ENCODE peak calls at places on chromosomes 3 and 15, in seven cellular contexts. G is HL-60, Y is suprapubic skin, A is stomach, K is transverse colon, X is endothelial cell of umbilical vein, E is K562. Z is an unnamed sample.

GRCh38 chr3:72161870-72162617 is 377.1 kb upstream of the PROK2 start:
- DNase-seq in Y (no peak), E (no peak), X (peak), A (no peak), G (no peak), K (peak), Z (no peak)

GRCh38 chr3:167644611-167645010 is 9.1 kb downstream of the WDR49 start:
- DNase-seq in G (no peak), Y (no peak), K (no peak), X (no peak), E (no peak), A (no peak), Z (no peak)

GRCh38 chr3:126288314-126288713 is 68.9 kb downstream of the KLF15 start:
- DNase-seq in A (peak), E (no peak), K (peak), Y (no peak), G (no peak), X (no peak), Z (no peak)

GRCh38 chr3:46208167-46208704 is at the start of gene CCR1:
- DNase-seq in G (peak), X (no peak), Y (no peak), K (peak), A (no peak), E (peak), Z (peak)

GRCh38 chr15:48185527-48185926 is 5.9 kb upstream of the CTXN2 start:
- DNase-seq in X (no peak), A (no peak), G (no peak), K (no peak), Y (no peak), E (no peak), Z (no peak)

GRCh38 chr3:40292637-40293036 is 16.9 kb upstream of the EIF1B start:
- DNase-seq in E (peak), G (no peak), Y (no peak), X (no peak), K (no peak), A (no peak), Z (no peak)

GRCh38 chr3:140363801-140364200 is 314.1 kb upstream of the TRIM42 start:
- DNase-seq in A (peak), E (peak), X (peak), Y (no peak), G (no peak), K (no peak), Z (no peak)

GRCh38 chr3:112090899-112091586 is 4.9 kb downstream of the C3orf52 start:
- DNase-seq in Y (no peak), A (peak), K (peak), G (no peak), X (no peak), E (no peak), Z (no peak)

GRCh38 chr3:133570139-133570936 is 3.1 kb upstream of the CDV3 start:
- DNase-seq in E (no peak), G (no peak), A (peak), Y (no peak), X (peak), K (no peak), Z (no peak)

GRCh38 chr15:29034151-29034550 is 148.4 kb downstream of the APBA2 start:
- DNase-seq in X (no peak), A (no peak), G (no peak), E (no peak), K (no peak), Y (no peak), Z (no peak)

GRCh38 chr15:79849789-79850188 is 47.0 kb downstream of the MTHFS start:
- DNase-seq in E (peak), K (no peak), Y (no peak), G (no peak), A (peak), X (peak), Z (no peak)

GRCh38 chr3:72818092-72818721 is 30.0 kb downstream of the SHQ1 start:
- DNase-seq in K (no peak), X (peak), G (no peak), Y (no peak), A (no peak), E (peak), Z (no peak)

GRCh38 chr3:150083653-150084037 is 113.0 kb upstream of the PFN2 start:
- DNase-seq in Y (no peak), X (no peak), E (no peak), A (no peak), K (peak), G (no peak), Z (no peak)

GRCh38 chr15:68271854-68272471 is 5.6 kb upstream of the FEM1B start:
- DNase-seq in K (no peak), A (no peak), E (no peak), Y (no peak), G (no peak), X (no peak), Z (no peak)

GRCh38 chr15:65033659-65034269 is 4.3 kb upstream of the MTFMT start:
- DNase-seq in Y (no peak), E (peak), X (peak), A (no peak), G (no peak), K (peak), Z (no peak)

GRCh38 chr15:31326729-31327673 is at the start of gene KLF13:
- DNase-seq in A (peak), K (peak), Y (no peak), X (no peak), G (no peak), E (peak), Z (peak)

GRCh38 chr15:61530769-61531168 is 301.7 kb upstream of the RORA start:
- DNase-seq in G (no peak), X (peak), A (no peak), E (peak), K (no peak), Y (no peak), Z (no peak)

GRCh38 chr3:58093573-58094195 is 85.5 kb downstream of the FLNB start:
- DNase-seq in Y (no peak), G (no peak), E (peak), A (no peak), K (no peak), X (peak), Z (no peak)

GRCh38 chr3:112640864-112641751 is at the start of gene CCDC80:
- DNase-seq in A (no peak), X (peak), K (no peak), E (peak), Y (no peak), G (no peak), Z (no peak)

GRCh38 chr3:143810866-143811265 is 37.4 kb downstream of the SLC9A9 start:
- DNase-seq in E (no peak), Y (no peak), K (no peak), G (no peak), A (no peak), X (no peak), Z (no peak)

GRCh38 chr3:72891053-72891855 is 3.4 kb downstream of the GXYLT2 start:
- DNase-seq in E (peak), K (peak), X (no peak), G (no peak), Y (no peak), A (no peak), Z (no peak)

GRCh38 chr15:62112616-62113593 is 46.1 kb downstream of the C2CD4A start:
- DNase-seq in G (no peak), X (peak), K (peak), Y (no peak), E (peak), A (peak), Z (no peak)

GRCh38 chr15:90991587-90992285 is 2.6 kb downstream of the PRC1 start:
- DNase-seq in Y (no peak), K (no peak), A (no peak), G (no peak), E (peak), X (no peak), Z (no peak)

GRCh38 chr15:70140543-70141375 is 43.0 kb upstream of the TLE3 start:
- DNase-seq in E (no peak), K (no peak), Y (no peak), A (peak), X (peak), G (no peak), Z (no peak)

GRCh38 chr15:78327442-78327841 is 12.7 kb upstream of the CRABP1 start:
- DNase-seq in E (no peak), G (no peak), Y (no peak), X (no peak), K (no peak), A (no peak), Z (no peak)

GRCh38 chr15:29770796-29771195 is 51.5 kb downstream of the TJP1 start:
- DNase-seq in K (no peak), Y (no peak), A (no peak), X (no peak), E (no peak), G (no peak), Z (no peak)

GRCh38 chr15:79329186-79329611 is 18.3 kb downstream of the TMED3 start:
- DNase-seq in X (peak), A (no peak), Y (no peak), G (no peak), K (no peak), E (peak), Z (no peak)

GRCh38 chr15:80849308-80849707 is 70.1 kb downstream of the CEMIP start:
- DNase-seq in X (no peak), E (no peak), G (no peak), A (peak), Y (no peak), K (no peak), Z (no peak)

GRCh38 chr15:83436513-83437158 is 10.5 kb upstream of the SH3GL3 start:
- DNase-seq in X (peak), K (no peak), G (no peak), Y (no peak), E (peak), A (no peak), Z (no peak)

GRCh38 chr15:54884312-54884711 is 312.4 kb downstream of the RSL24D1 start:
- DNase-seq in A (no peak), K (no peak), X (no peak), G (no peak), Y (no peak), E (no peak), Z (no peak)

GRCh38 chr3:107997666-107998065 is 93.2 kb downstream of the CD47 start:
- DNase-seq in G (no peak), Y (no peak), E (no peak), K (no peak), X (no peak), A (no peak), Z (no peak)

GRCh38 chr15:85498471-85498870 is 118.1 kb downstream of the AKAP13 start:
- DNase-seq in A (no peak), Y (no peak), K (no peak), E (no peak), X (no peak), G (no peak), Z (no peak)

GRCh38 chr3:52798978-52799476 is 4.4 kb downstream of the ITIH3 start:
- DNase-seq in G (no peak), A (peak), X (peak), Y (no peak), K (peak), E (peak), Z (peak)

GRCh38 chr15:89998141-89998661 is 2.9 kb upstream of the ZNF710 start:
- DNase-seq in A (no peak), X (peak), K (no peak), E (peak), G (no peak), Y (no peak), Z (no peak)

GRCh38 chr3:117628896-117629295 is 919.3 kb downstream of the TUSC7 start:
- DNase-seq in Y (no peak), G (no peak), X (peak), E (no peak), K (no peak), A (peak), Z (no peak)

GRCh38 chr15:89187301-89187700 is 34.1 kb downstream of the RLBP1 start:
- DNase-seq in K (no peak), X (no peak), G (no peak), E (no peak), Y (no peak), A (no peak), Z (no peak)

GRCh38 chr15:29089731-29090616 is 179.6 kb downstream of the NSMCE3 start:
- DNase-seq in Y (no peak), G (no peak), E (no peak), K (no peak), A (no peak), X (no peak), Z (no peak)

GRCh38 chr3:16842710-16843270 is 42.0 kb upstream of the PLCL2 start:
- DNase-seq in A (no peak), K (no peak), Y (no peak), G (no peak), E (no peak), X (no peak), Z (no peak)

GRCh38 chr3:196341142-196341541 is 3.0 kb upstream of the TM4SF19 start:
- DNase-seq in Y (no peak), E (peak), X (no peak), K (no peak), G (peak), A (no peak), Z (no peak)

DNA sequence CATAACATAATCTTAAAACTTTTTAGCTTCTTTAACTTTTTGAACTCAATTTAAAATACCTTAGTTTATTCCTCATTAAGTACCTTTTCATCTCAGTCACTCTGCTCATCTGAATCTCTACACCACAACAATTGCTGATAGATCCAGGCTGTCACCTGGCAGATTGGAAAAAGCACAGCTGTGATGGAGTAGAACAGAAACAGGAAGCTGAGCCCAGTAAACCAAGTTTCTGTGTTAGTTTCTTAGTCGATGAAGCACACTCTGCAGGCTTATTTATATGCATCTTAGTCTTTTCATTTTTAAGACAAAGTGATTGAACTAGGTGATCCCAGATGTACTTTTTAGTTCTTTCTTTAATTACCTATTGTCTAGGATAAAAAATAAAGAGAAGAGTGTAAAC is 1398.0 kb upstream of the ALCAM start:
- DNase-seq in E (no peak), X (no peak), Y (no peak), G (no peak), A (no peak), K (no peak), Z (no peak)
- TF ChIP-seq POLR2AphosphoS5 in E (no peak), X (no peak), Y (no peak), G (no peak), A (no peak), K (no peak), Z (no peak)

GRCh38 chr3:172271386-172271976 is 176.8 kb downstream of the GHSR start:
- DNase-seq in G (no peak), X (no peak), Y (no peak), A (no peak), K (no peak), E (no peak), Z (no peak)
- TF ChIP-seq POLR2AphosphoS5 in G (peak), X (no peak), Y (no peak), A (no peak), K (no peak), E (no peak), Z (no peak)

DNA sequence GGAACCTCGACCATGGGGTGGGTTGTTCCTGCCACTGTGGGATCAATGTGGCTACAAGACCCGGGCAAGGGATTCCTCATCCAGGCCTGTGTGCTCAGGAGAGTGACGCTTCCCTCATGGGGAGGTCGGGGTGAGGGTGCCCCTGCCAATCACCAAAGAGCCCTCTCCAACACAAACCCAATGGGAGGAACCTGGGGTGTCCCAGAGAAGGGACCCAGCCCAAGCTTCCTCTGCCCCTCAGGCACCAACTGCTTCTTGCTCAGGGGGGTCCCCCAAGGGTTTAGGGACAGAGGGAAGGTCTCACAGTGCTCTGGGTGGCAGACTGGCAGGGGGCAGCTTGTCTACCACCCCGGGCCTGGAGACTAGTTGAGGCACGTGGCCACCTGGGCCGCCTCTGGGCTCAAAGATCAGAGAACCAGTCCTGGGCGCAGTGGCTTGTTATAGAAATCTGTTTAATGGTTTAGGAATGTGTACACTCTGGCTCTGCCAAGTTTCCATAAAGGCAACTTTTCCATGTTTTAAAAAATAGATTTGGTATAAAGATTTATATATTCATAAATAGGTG is 26.6 kb downstream of the GP9 start:
- DNase-seq in Y (no peak), A (peak), E (no peak), G (no peak), K (no peak), X (peak), Z (no peak)
- TF ChIP-seq POLR2AphosphoS5 in Y (no peak), A (no peak), E (no peak), G (no peak), K (no peak), X (no peak), Z (no peak)

GRCh38 chr3:115788921-115789470 is 165.7 kb downstream of the GAP43 start:
- DNase-seq in K (no peak), G (no peak), A (no peak), X (no peak), E (no peak), Y (no peak), Z (no peak)

GRCh38 chr3:115792206-115792955 is 169.1 kb downstream of the GAP43 start:
- DNase-seq in Y (no peak), E (no peak), X (no peak), G (no peak), A (no peak), K (no peak), Z (no peak)

GRCh38 chr3:115787818-115788217 is 164.5 kb downstream of the GAP43 start:
- DNase-seq in K (no peak), X (no peak), E (no peak), Y (no peak), A (no peak), G (no peak), Z (no peak)

GRCh38 chr3:115789480-115789879 is 166.2 kb downstream of the GAP43 start:
- DNase-seq in A (no peak), E (no peak), X (no peak), Y (no peak), G (no peak), K (no peak), Z (no peak)

GRCh38 chr3:115790759-115791158 is 167.4 kb downstream of the GAP43 start:
- DNase-seq in E (peak), G (no peak), K (no peak), Y (no peak), A (no peak), X (peak), Z (no peak)
- TF ChIP-seq POLR2AphosphoS5 in E (no peak), G (no peak), K (no peak), Y (no peak), A (no peak), X (peak), Z (no peak)

GRCh38 chr15:25774871-25775270 is 88.3 kb downstream of the ATP10A start:
- DNase-seq in E (no peak), G (no peak), Y (no peak), A (no peak), K (no peak), X (no peak), Z (no peak)

GRCh38 chr15:25777047-25777446 is 86.1 kb downstream of the ATP10A start:
- DNase-seq in Y (no peak), X (no peak), A (no peak), E (no peak), K (no peak), G (no peak), Z (no peak)

GRCh38 chr15:25776071-25776740 is 86.9 kb downstream of the ATP10A start:
- DNase-seq in K (no peak), G (no peak), X (no peak), A (no peak), E (no peak), Y (no peak), Z (no peak)

GRCh38 chr15:25773248-25773647 is 89.9 kb downstream of the ATP10A start:
- DNase-seq in Y (no peak), X (no peak), A (peak), E (no peak), K (no peak), G (no peak), Z (no peak)

DNA sequence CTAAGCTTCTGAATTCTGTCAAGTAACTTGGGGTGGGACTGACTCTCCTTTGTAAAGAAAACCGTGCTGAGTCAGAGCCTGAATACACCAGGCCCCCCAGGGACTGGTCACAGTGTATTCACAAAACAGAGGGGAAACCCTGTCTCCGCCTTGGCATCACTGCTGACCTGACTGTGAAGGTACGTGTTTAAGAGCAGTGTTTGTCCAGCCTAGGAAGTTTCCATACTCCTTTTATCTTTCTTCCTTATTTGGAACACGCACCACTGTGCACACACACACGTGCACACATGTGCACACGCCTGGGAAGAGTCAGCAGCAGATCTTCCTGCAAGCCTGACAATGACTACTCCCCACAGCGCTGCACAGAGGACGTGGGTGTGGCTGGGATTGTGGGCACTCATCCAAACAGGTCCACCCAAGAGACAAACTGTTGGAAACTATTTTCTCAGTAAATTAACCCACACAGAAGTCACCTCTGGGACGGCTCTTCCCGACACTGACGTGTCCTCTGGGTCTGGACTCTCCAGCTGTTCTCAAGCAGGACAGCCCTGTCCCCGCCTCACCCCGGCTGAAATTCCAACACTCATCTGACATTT is 87.7 kb downstream of the ATP10A start:
- DNase-seq in G (no peak), X (no peak), K (peak), A (peak), Y (no peak), E (no peak), Z (no peak)
- TF ChIP-seq POLR2AphosphoS5 in G (no peak), X (no peak), K (no peak), A (no peak), Y (peak), E (no peak), Z (no peak)

GRCh38 chr3:11699083-11699427 is 55.3 kb upstream of the VGLL4 start:
- DNase-seq in G (no peak), Y (no peak), X (no peak), A (no peak), E (no peak), K (no peak), Z (no peak)

GRCh38 chr3:11709782-11710181 is 66.1 kb upstream of the VGLL4 start:
- DNase-seq in K (no peak), Y (no peak), A (no peak), G (no peak), E (no peak), X (no peak), Z (no peak)

GRCh38 chr3:11706604-11707003 is 62.9 kb upstream of the VGLL4 start:
- DNase-seq in X (no peak), Y (no peak), K (no peak), E (no peak), A (no peak), G (no peak), Z (no peak)

GRCh38 chr3:11703185-11703584 is 59.5 kb upstream of the VGLL4 start:
- DNase-seq in E (no peak), X (no peak), Y (no peak), A (no peak), K (no peak), G (no peak), Z (no peak)

DNA sequence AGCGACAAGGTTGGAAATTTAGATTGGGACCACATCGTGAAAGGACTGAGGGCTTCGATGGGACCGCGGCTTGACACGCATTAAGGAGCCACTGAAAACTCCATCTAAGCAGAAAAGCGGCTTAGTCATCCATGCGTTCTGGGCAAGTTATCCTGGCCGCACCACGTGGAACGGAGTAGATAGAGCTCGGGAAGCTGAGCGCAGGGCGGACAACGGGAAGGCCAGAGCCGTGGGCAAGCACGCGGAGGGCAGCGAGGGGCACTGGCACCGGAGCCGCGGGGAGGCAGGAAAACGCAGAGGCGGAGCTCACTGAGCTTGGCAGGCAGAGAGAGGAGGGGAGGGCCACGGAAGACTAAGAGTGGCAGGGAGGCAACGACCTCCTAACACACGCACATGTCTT is 61.3 kb upstream of the VGLL4 start:
- DNase-seq in A (no peak), E (peak), X (peak), G (no peak), Y (no peak), K (no peak), Z (no peak)
- TF ChIP-seq POLR2AphosphoS5 in A (no peak), E (no peak), X (peak), G (no peak), Y (no peak), K (no peak), Z (no peak)